ENCODE peak calls at places on chromosomes 13 and 19, in seven cellular contexts. P is mesendoderm, V is IMR-90, E is H9, T is H1, K is mesenchymal stem cell, B is trophoblast cell. O is an unnamed sample.

GRCh38 chr13:111866731-111867245 is 200.2 kb upstream of the SOX1 start:
- DNase-seq in P (no peak), V (no peak), E (no peak), T (no peak), K (no peak), B (no peak), O (no peak)

GRCh38 chr19:12872941-12873890 is 8.0 kb downstream of the DNASE2 start:
- DNase-seq in P (peak; percentile 66), V (peak; percentile 37), E (peak; percentile 84), T (no peak), K (peak; percentile 26), B (peak; percentile 97), O (no peak)

GRCh38 chr13:37313383-37313782 is 207.9 kb upstream of the CSNK1A1L start:
- DNase-seq in P (no peak), V (peak; percentile 92), E (no peak), T (no peak), K (no peak), B (no peak), O (no peak)

GRCh38 chr13:49098771-49099512 is 121.2 kb upstream of the MLNR start:
- DNase-seq in P (peak; percentile 48), V (no peak), E (no peak), T (no peak), K (peak; percentile 51), B (peak; percentile 25), O (no peak)

GRCh38 chr19:49468746-49469447 is 5.1 kb upstream of the FLT3LG start:
- DNase-seq in P (peak; percentile 95), V (no peak), E (peak; percentile 94), T (no peak), K (peak; percentile 17), B (peak; percentile 60), O (no peak)

GRCh38 chr19:15379996-15380647 is 535 bp upstream of the AKAP8 start:
- DNase-seq in P (peak; percentile 94), V (peak; percentile 11), E (peak; percentile 89), T (peak; percentile 68), K (peak; percentile 51), B (peak; percentile 87), O (no peak)

GRCh38 chr13:87827479-87827878 is 156.3 kb downstream of the SLITRK5 start:
- DNase-seq in P (no peak), V (no peak), E (no peak), T (no peak), K (peak; percentile 71), B (no peak), O (no peak)

GRCh38 chr13:102799544-102800144 is 725 bp downstream of the BIVM start:
- DNase-seq in P (peak; percentile 25), V (peak; percentile 5), E (peak; percentile 30), T (no peak), K (peak; percentile 40), B (peak; percentile 26), O (peak; percentile 20)

GRCh38 chr13:98258226-98258625 is 81.2 kb upstream of the RNF113B start:
- DNase-seq in P (no peak), V (no peak), E (no peak), T (no peak), K (no peak), B (no peak), O (no peak)

GRCh38 chr19:49588370-49589122 is 2.4 kb upstream of the PRR12 start:
- DNase-seq in P (no peak), V (no peak), E (no peak), T (no peak), K (no peak), B (peak; percentile 9), O (no peak)

GRCh38 chr13:91144054-91144453 is 203.4 kb upstream of the MIR17HG start:
- DNase-seq in P (peak; percentile 41), V (no peak), E (no peak), T (no peak), K (no peak), B (peak; percentile 26), O (no peak)

GRCh38 chr19:1700733-1701663 is 48.6 kb upstream of the TCF3 start:
- DNase-seq in P (no peak), V (no peak), E (no peak), T (no peak), K (no peak), B (no peak), O (no peak)

GRCh38 chr19:49840321-49840720 is 10.6 kb upstream of the PTOV1 start:
- DNase-seq in P (no peak), V (no peak), E (no peak), T (no peak), K (no peak), B (no peak), O (no peak)

GRCh38 chr19:3663838-3664237 is 36.4 kb downstream of the PIP5K1C start:
- DNase-seq in P (no peak), V (no peak), E (no peak), T (no peak), K (no peak), B (no peak), O (no peak)

GRCh38 chr13:31369213-31369612 is 169.4 kb downstream of the B3GLCT start:
- DNase-seq in P (no peak), V (no peak), E (no peak), T (no peak), K (no peak), B (no peak), O (no peak)

GRCh38 chr19:46906221-46906620 is 45.4 kb downstream of the ARHGAP35 start:
- DNase-seq in P (no peak), V (no peak), E (no peak), T (no peak), K (no peak), B (no peak), O (no peak)

GRCh38 chr13:101520672-101521071 is 68.2 kb downstream of the ITGBL1 start:
- DNase-seq in P (no peak), V (peak; percentile 86), E (no peak), T (no peak), K (peak; percentile 61), B (no peak), O (no peak)

GRCh38 chr19:2719910-2720776 is 1.0 kb downstream of the DIRAS1 start:
- DNase-seq in P (peak; percentile 70), V (peak; percentile 40), E (peak; percentile 63), T (no peak), K (peak; percentile 24), B (no peak), O (no peak)

GRCh38 chr19:29971002-29971401 is 29.0 kb downstream of the URI1 start:
- DNase-seq in P (no peak), V (no peak), E (no peak), T (no peak), K (no peak), B (no peak), O (no peak)

GRCh38 chr19:3978145-3978544 is 7.1 kb downstream of the EEF2 start:
- DNase-seq in P (no peak), V (no peak), E (no peak), T (no peak), K (no peak), B (no peak), O (no peak)

GRCh38 chr19:4064073-4064550 is 2.6 kb downstream of the ZBTB7A start:
- DNase-seq in P (no peak), V (peak; percentile 37), E (peak; percentile 42), T (no peak), K (no peak), B (no peak), O (no peak)

GRCh38 chr13:29493796-29494195 is 101.7 kb downstream of the SLC7A1 start:
- DNase-seq in P (no peak), V (no peak), E (no peak), T (no peak), K (no peak), B (peak; percentile 60), O (no peak)
- H2BK120ac ChIP-seq in P (no peak overlapping the region), V (no peak overlapping the region), E (no peak overlapping the region), T (no peak overlapping the region), K (no peak overlapping the region), B (no peak overlapping the region), O (no peak overlapping the region)

DNA sequence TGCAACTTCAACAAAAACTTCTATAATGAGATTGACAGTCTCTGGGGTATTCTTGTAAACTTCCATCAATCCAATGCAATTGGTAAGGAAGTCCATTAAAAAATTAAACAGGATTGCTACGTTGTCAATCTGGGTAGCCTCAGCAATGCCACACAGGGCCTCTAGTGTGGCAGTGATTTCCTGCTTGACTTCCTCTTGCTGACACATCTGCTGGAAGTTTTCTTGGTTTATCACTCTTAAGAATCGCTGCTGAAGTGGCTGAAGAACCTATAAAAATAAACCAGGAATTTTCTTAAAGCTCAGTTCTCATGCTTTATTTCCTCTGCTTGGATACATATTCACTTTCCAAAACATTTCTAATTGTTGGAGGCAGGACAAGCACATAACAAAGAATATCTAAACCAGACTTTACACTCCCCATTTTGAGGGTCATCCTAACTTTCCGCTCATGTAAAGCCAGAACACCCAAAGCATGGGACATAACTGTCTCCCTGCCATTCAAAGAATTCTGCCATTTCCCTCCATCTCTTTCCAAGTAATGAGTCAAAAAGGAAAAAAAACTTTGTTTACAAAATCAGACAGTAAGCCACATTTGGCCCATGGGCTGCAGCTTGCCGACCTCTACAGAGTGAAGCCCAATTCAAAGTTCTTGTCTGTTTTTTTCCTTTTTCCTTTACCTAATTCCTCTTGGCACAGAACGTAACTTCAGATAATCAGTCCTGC is 23.2 kb upstream of the EEF1AKMT1 start:
- DNase-seq in P (no peak), V (peak; percentile 39), E (no peak), T (no peak), K (peak; percentile 48), B (no peak), O (no peak)
- H3K4me2 ChIP-seq in P (no peak overlapping the region), V (no peak overlapping the region), E (no peak overlapping the region), T (no peak overlapping the region), K (no peak overlapping the region), B (no peak overlapping the region), O (no peak overlapping the region)

GRCh38 chr13:80101040-80101439 is 239.9 kb downstream of the SPRY2 start:
- DNase-seq in P (peak; percentile 55), V (no peak), E (no peak), T (no peak), K (no peak), B (no peak), O (no peak)
- H2BK120ac ChIP-seq in P (no peak overlapping the region), V (no peak overlapping the region), E (no peak overlapping the region), T (no peak overlapping the region), K (no peak overlapping the region), B (no peak overlapping the region), O (no peak overlapping the region)

GRCh38 chr19:18349524-18350128 is 9.2 kb downstream of the PGPEP1 start:
- DNase-seq in P (peak; percentile 51), V (peak; percentile 65), E (no peak), T (no peak), K (peak; percentile 61), B (peak; percentile 76), O (no peak)

GRCh38 chr19:18345296-18345695 is 4.9 kb downstream of the PGPEP1 start:
- DNase-seq in P (no peak), V (no peak), E (no peak), T (no peak), K (no peak), B (no peak), O (no peak)

GRCh38 chr19:18344546-18344945 is 4.1 kb downstream of the PGPEP1 start:
- DNase-seq in P (no peak), V (no peak), E (no peak), T (no peak), K (no peak), B (no peak), O (no peak)

GRCh38 chr19:18348171-18348570 is 7.8 kb downstream of the PGPEP1 start:
- DNase-seq in P (no peak), V (no peak), E (no peak), T (no peak), K (no peak), B (no peak), O (no peak)

GRCh38 chr19:18346091-18346490 is 5.7 kb downstream of the PGPEP1 start:
- DNase-seq in P (peak; percentile 94), V (no peak), E (peak; percentile 84), T (no peak), K (no peak), B (peak; percentile 91), O (no peak)
- H3K4me2 ChIP-seq in P (no peak overlapping the region), V (no peak overlapping the region), E (no peak overlapping the region), T (peak overlapping the region; percentile 17), K (no peak overlapping the region), B (no peak overlapping the region), O (no peak overlapping the region)

O was measured in neuronal stem cell.